ENCODE peak calls at places on chromosomes 2 and 18, in eight cellular contexts. B is neural progenitor cell, D is ovary, A is T-cell, E is Caco-2, L is EH, O is ureter, U is HS-5. J is an unnamed sample.
A peak's percentile ranks its signal among the peaks of the same experiment; 100 is the strongest.

GRCh38 chr2:46780411-46780800 is 135.2 kb downstream of the MCFD2 start:
- DNase-seq in B (no peak), D (peak; percentile 82), A (no peak), E (no peak), L (peak; percentile 68), O (peak; percentile 74), U (no peak), J (no peak)

GRCh38 chr2:29228276-29228675 is 113.1 kb downstream of the CLIP4 start:
- DNase-seq in B (no peak), D (no peak), A (no peak), E (no peak), L (peak; percentile 62), O (no peak), U (no peak), J (no peak)

GRCh38 chr18:31487251-31488015 is 10.5 kb upstream of the DSG2 start:
- DNase-seq in B (no peak), D (no peak), A (no peak), E (no peak), L (peak; percentile 76), O (no peak), U (peak; percentile 80), J (no peak)

GRCh38 chr18:79422022-79422782 is 26.5 kb downstream of the NFATC1 start:
- DNase-seq in B (no peak), D (no peak), A (no peak), E (no peak), L (peak; percentile 13), O (no peak), U (no peak), J (no peak)

GRCh38 chr2:98478861-98479770 is 34.5 kb downstream of the INPP4A start:
- DNase-seq in B (no peak), D (no peak), A (no peak), E (no peak), L (no peak), O (no peak), U (no peak), J (no peak)

GRCh38 chr18:48896875-48897511 is 53.8 kb downstream of the SMAD7 start:
- DNase-seq in B (peak; percentile 67), D (no peak), A (peak; percentile 21), E (no peak), L (peak; percentile 45), O (no peak), U (no peak), J (no peak)

GRCh38 chr2:16817305-16818202 is 151.9 kb upstream of the CYRIA start:
- DNase-seq in B (no peak), D (no peak), A (no peak), E (no peak), L (no peak), O (no peak), U (no peak), J (no peak)

GRCh38 chr2:187008111-187008510 is 159.1 kb upstream of the ZSWIM2 start:
- DNase-seq in B (no peak), D (no peak), A (no peak), E (no peak), L (peak; percentile 43), O (no peak), U (no peak), J (no peak)

GRCh38 chr2:226673314-226673723 is 126.3 kb downstream of the IRS1 start:
- DNase-seq in B (no peak), D (no peak), A (no peak), E (no peak), L (peak; percentile 88), O (peak; percentile 52), U (peak; percentile 84), J (no peak)